ENCODE peak calls at places on chromosomes 12 and 14, in nine cellular contexts. D, W, L, E, P, Q, V, H and J are unnamed samples.

GRCh38 chr14:96888593-96888992 is 91.4 kb downstream of the VRK1 start:
- DNase-seq in D (no peak), W (no peak), L (no peak), E (no peak), P (no peak), Q (no peak), V (no peak), H (no peak), J (no peak)

GRCh38 chr14:68705741-68706283 is 87.1 kb downstream of the ZFP36L1 start:
- DNase-seq in D (no peak), W (no peak), L (no peak), E (peak), P (no peak), Q (no peak), V (no peak), H (no peak), J (no peak)

GRCh38 chr12:57063991-57064725 is 14.2 kb upstream of the MYO1A start:
- DNase-seq in D (no peak), W (no peak), L (no peak), E (no peak), P (no peak), Q (no peak), V (peak), H (no peak), J (no peak)

GRCh38 chr12:76586764-76587395 is 27.3 kb upstream of the OSBPL8 start:
- DNase-seq in D (peak), W (peak), L (peak), E (no peak), P (peak), Q (no peak), V (peak), H (peak), J (peak)

GRCh38 chr12:114504311-114504710 is 98.4 kb upstream of the TBX5 start:
- DNase-seq in D (no peak), W (no peak), L (no peak), E (no peak), P (peak), Q (no peak), V (no peak), H (no peak), J (no peak)

GRCh38 chr12:31362759-31363415 is 36.9 kb upstream of the SINHCAF start:
- DNase-seq in D (no peak), W (peak), L (no peak), E (peak), P (no peak), Q (no peak), V (peak), H (no peak), J (no peak)

GRCh38 chr12:116009805-116010204 is 267.7 kb downstream of the MED13L start:
- DNase-seq in D (no peak), W (no peak), L (no peak), E (no peak), P (no peak), Q (no peak), V (no peak), H (no peak), J (no peak)

GRCh38 chr14:74240794-74241610 is 1.8 kb downstream of the VSX2 start:
- DNase-seq in D (peak), W (no peak), L (no peak), E (no peak), P (no peak), Q (no peak), V (no peak), H (no peak), J (no peak)

GRCh38 chr12:116202433-116202832 is 75.1 kb downstream of the MED13L start:
- DNase-seq in D (no peak), W (no peak), L (no peak), E (no peak), P (peak), Q (no peak), V (no peak), H (no peak), J (no peak)

GRCh38 chr14:62117718-62118164 is 355.5 kb downstream of the SNAPC1 start:
- DNase-seq in D (no peak), W (no peak), L (no peak), E (no peak), P (peak), Q (no peak), V (no peak), H (no peak), J (no peak)

GRCh38 chr12:109580272-109580671 is 6.7 kb downstream of the MVK start:
- DNase-seq in D (no peak), W (no peak), L (no peak), E (no peak), P (no peak), Q (no peak), V (no peak), H (no peak), J (no peak)

GRCh38 chr12:70794131-70794530 is 126.4 kb downstream of the PTPRR start:
- DNase-seq in D (no peak), W (no peak), L (no peak), E (no peak), P (no peak), Q (no peak), V (no peak), H (no peak), J (peak)

GRCh38 chr12:92505373-92506340 is 197.1 kb upstream of the PLEKHG7 start:
- DNase-seq in D (peak), W (peak), L (peak), E (peak), P (peak), Q (peak), V (peak), H (peak), J (no peak)

GRCh38 chr14:61033024-61033423 is 52.0 kb downstream of the SLC38A6 start:
- DNase-seq in D (no peak), W (no peak), L (no peak), E (no peak), P (peak), Q (no peak), V (no peak), H (no peak), J (no peak)

GRCh38 chr12:52821826-52822660 is 8.1 kb upstream of the KRT4 start:
- DNase-seq in D (peak), W (no peak), L (no peak), E (no peak), P (peak), Q (no peak), V (no peak), H (no peak), J (no peak)

GRCh38 chr12:104863549-104863948 is 94.5 kb downstream of the SLC41A2 start:
- DNase-seq in D (peak), W (no peak), L (no peak), E (no peak), P (peak), Q (no peak), V (no peak), H (no peak), J (no peak)

GRCh38 chr12:80374615-80375014 is 69.4 kb upstream of the PTPRQ start:
- DNase-seq in D (no peak), W (no peak), L (no peak), E (no peak), P (no peak), Q (no peak), V (no peak), H (no peak), J (no peak)

GRCh38 chr14:32934891-32935633 is 3.6 kb upstream of the NPAS3 start:
- DNase-seq in D (no peak), W (no peak), L (no peak), E (no peak), P (peak), Q (no peak), V (no peak), H (no peak), J (no peak)

GRCh38 chr12:109544955-109545531 is 28.3 kb downstream of the MMAB start:
- DNase-seq in D (peak), W (no peak), L (no peak), E (no peak), P (peak), Q (no peak), V (no peak), H (no peak), J (peak)

GRCh38 chr12:132429932-132430643 is 59.9 kb upstream of the FBRSL1 start:
- DNase-seq in D (peak), W (no peak), L (no peak), E (peak), P (no peak), Q (no peak), V (peak), H (no peak), J (no peak)

GRCh38 chr14:50007123-50007903 is 109.1 kb downstream of the VCPKMT start:
- DNase-seq in D (no peak), W (no peak), L (no peak), E (no peak), P (no peak), Q (no peak), V (no peak), H (no peak), J (no peak)
- TF ChIP-seq CTCF in D (no peak), W (no peak), L (no peak), E (no peak), P (no peak), Q (no peak), V (no peak), H (no peak), J (no peak)

DNA sequence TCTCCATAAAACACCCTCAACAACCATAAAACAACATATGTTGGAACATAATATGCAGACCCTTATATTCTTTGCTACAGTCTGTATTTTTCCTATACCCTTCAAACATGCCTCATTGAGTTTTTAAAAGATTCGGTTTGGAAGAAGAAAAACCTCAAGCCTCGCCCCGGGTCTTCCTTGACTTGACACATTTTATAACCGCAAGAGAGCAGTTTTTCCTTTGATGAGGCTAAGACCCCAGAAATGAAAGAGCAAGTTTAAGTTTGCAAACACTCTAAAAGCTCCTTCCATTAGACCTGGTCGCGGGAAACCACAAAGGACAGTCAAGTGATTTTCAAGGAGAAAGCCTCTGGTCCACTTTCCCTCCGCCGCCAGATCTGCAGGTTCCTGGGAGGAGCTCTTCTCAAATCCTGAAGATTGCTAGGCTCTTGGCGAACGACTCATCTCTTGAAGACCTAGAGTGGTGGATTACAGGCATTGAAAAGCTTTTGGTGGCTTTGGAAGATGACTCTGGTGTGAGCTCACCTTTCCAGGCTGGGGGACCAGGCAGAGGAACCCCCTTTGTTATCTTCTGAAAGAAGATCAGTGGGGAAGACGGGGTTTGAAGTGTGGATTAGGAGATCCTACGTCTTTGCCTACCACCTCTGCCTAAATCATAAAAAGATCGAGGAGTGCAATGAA is at the start of gene ASCL4:
- DNase-seq in D (no peak), W (no peak), L (no peak), E (no peak), P (no peak), Q (no peak), V (no peak), H (no peak), J (no peak)
- H3K4me3 ChIP-seq in D (no peak), W (peak), L (peak), E (peak), P (no peak), Q (peak), V (no peak), H (no peak), J (no peak)

GRCh38 chr12:40107803-40108620 is 2.1 kb upstream of the SLC2A13 start:
- DNase-seq in D (no peak), W (no peak), L (no peak), E (no peak), P (no peak), Q (no peak), V (no peak), H (no peak), J (no peak)
- TF ChIP-seq CTCF in D (no peak), W (no peak), L (no peak), E (no peak), P (no peak), Q (no peak), V (no peak), H (no peak), J (no peak)

GRCh38 chr12:68038650-68039049 is 49.4 kb downstream of the IFNG-AS1 start:
- DNase-seq in D (no peak), W (no peak), L (no peak), E (no peak), P (no peak), Q (no peak), V (no peak), H (no peak), J (no peak)
- H3K4me3 ChIP-seq in D (no peak), W (no peak), L (no peak), E (no peak), P (no peak), Q (no peak), V (no peak), H (no peak), J (no peak)